ENCODE peak calls at places on chromosomes 3 and 15, in ten cellular contexts. One of them, this sample, is unnamed.

GRCh38 chr15:48834756-48835155 is 23.9 kb upstream of the CEP152 start:
- DNase-seq in fibroblast of lung: no peak
- DNase-seq in sigmoid colon: no peak
- DNase-seq in ovary: no peak
- DNase-seq in mammary epithelial cell: no peak
- DNase-seq in hepatocyte: no peak
- DNase-seq in HCT116: no peak
- DNase-seq in uterus: no peak
- DNase-seq in astrocyte: no peak
- DNase-seq in CD8-positive, alpha-beta memory T cell: no peak
- DNase-seq in this sample: no peak

GRCh38 chr3:126659915-126660886 is 5.3 kb upstream of the TXNRD3 start:
- DNase-seq in fibroblast of lung: no peak
- DNase-seq in sigmoid colon: peak; percentile 38
- DNase-seq in ovary: no peak
- DNase-seq in mammary epithelial cell: peak; percentile 6
- DNase-seq in hepatocyte: peak; percentile 35
- DNase-seq in HCT116: no peak
- DNase-seq in uterus: no peak
- DNase-seq in astrocyte: no peak
- DNase-seq in CD8-positive, alpha-beta memory T cell: no peak
- DNase-seq in this sample: no peak

GRCh38 chr3:172520332-172520831 is 2.8 kb downstream of the TNFSF10 start:
- DNase-seq in fibroblast of lung: peak; percentile 66
- DNase-seq in sigmoid colon: no peak
- DNase-seq in ovary: no peak
- DNase-seq in mammary epithelial cell: peak; percentile 91
- DNase-seq in hepatocyte: no peak
- DNase-seq in HCT116: no peak
- DNase-seq in uterus: no peak
- DNase-seq in astrocyte: peak; percentile 99
- DNase-seq in CD8-positive, alpha-beta memory T cell: no peak
- DNase-seq in this sample: no peak

GRCh38 chr15:89112341-89112971 is 24.2 kb downstream of the ABHD2 start:
- DNase-seq in fibroblast of lung: peak; percentile 49
- DNase-seq in sigmoid colon: peak; percentile 65
- DNase-seq in ovary: no peak
- DNase-seq in mammary epithelial cell: no peak
- DNase-seq in hepatocyte: peak; percentile 71
- DNase-seq in HCT116: peak; percentile 72
- DNase-seq in uterus: no peak
- DNase-seq in astrocyte: peak; percentile 78
- DNase-seq in CD8-positive, alpha-beta memory T cell: no peak
- DNase-seq in this sample: no peak

GRCh38 chr3:128133273-128133883 is 9.8 kb upstream of the RUVBL1 start:
- DNase-seq in fibroblast of lung: peak; percentile 75
- DNase-seq in sigmoid colon: no peak
- DNase-seq in ovary: no peak
- DNase-seq in mammary epithelial cell: peak; percentile 39
- DNase-seq in hepatocyte: peak; percentile 40
- DNase-seq in HCT116: peak; percentile 36
- DNase-seq in uterus: no peak
- DNase-seq in astrocyte: peak; percentile 34
- DNase-seq in CD8-positive, alpha-beta memory T cell: peak; percentile 46
- DNase-seq in this sample: no peak

GRCh38 chr3:10933958-10934481 is 58.5 kb upstream of the SLC6A1 start:
- DNase-seq in fibroblast of lung: peak; percentile 15
- DNase-seq in sigmoid colon: peak; percentile 58
- DNase-seq in ovary: no peak
- DNase-seq in mammary epithelial cell: peak; percentile 67
- DNase-seq in hepatocyte: no peak
- DNase-seq in HCT116: no peak
- DNase-seq in uterus: no peak
- DNase-seq in astrocyte: peak; percentile 68
- DNase-seq in CD8-positive, alpha-beta memory T cell: no peak
- DNase-seq in this sample: peak; percentile 61

GRCh38 chr3:172102123-172102882 is 62.9 kb downstream of the FNDC3B start:
- DNase-seq in fibroblast of lung: no peak
- DNase-seq in sigmoid colon: no peak
- DNase-seq in ovary: no peak
- DNase-seq in mammary epithelial cell: no peak
- DNase-seq in hepatocyte: no peak
- DNase-seq in HCT116: no peak
- DNase-seq in uterus: no peak
- DNase-seq in astrocyte: no peak
- DNase-seq in CD8-positive, alpha-beta memory T cell: peak; percentile 11
- DNase-seq in this sample: no peak

GRCh38 chr3:119831941-119832371 is 50.1 kb downstream of the NR1I2 start:
- DNase-seq in fibroblast of lung: no peak
- DNase-seq in sigmoid colon: no peak
- DNase-seq in ovary: no peak
- DNase-seq in mammary epithelial cell: peak; percentile 39
- DNase-seq in hepatocyte: no peak
- DNase-seq in HCT116: no peak
- DNase-seq in uterus: no peak
- DNase-seq in astrocyte: peak; percentile 84
- DNase-seq in CD8-positive, alpha-beta memory T cell: no peak
- DNase-seq in this sample: no peak

GRCh38 chr3:192212979-192213378 is 514.4 kb downstream of the FGF12 start:
- DNase-seq in fibroblast of lung: no peak
- DNase-seq in sigmoid colon: no peak
- DNase-seq in ovary: no peak
- DNase-seq in mammary epithelial cell: no peak
- DNase-seq in hepatocyte: no peak
- DNase-seq in HCT116: no peak
- DNase-seq in uterus: no peak
- DNase-seq in astrocyte: no peak
- DNase-seq in CD8-positive, alpha-beta memory T cell: no peak
- DNase-seq in this sample: no peak
- H3K27ac ChIP-seq in fibroblast of lung: no peak overlapping the region
- H3K27ac ChIP-seq in sigmoid colon: no peak overlapping the region
- H3K27ac ChIP-seq in ovary: no peak overlapping the region
- H3K27ac ChIP-seq in mammary epithelial cell: no peak overlapping the region
- H3K27ac ChIP-seq in hepatocyte: no peak overlapping the region
- H3K27ac ChIP-seq in HCT116: no peak overlapping the region
- H3K27ac ChIP-seq in uterus: no peak overlapping the region
- H3K27ac ChIP-seq in astrocyte: no peak overlapping the region
- H3K27ac ChIP-seq in CD8-positive, alpha-beta memory T cell: no peak overlapping the region
- H3K27ac ChIP-seq in this sample: no peak overlapping the region

GRCh38 chr3:57093489-57093888 is 33.0 kb downstream of the SPATA12 start:
- DNase-seq in fibroblast of lung: no peak
- DNase-seq in sigmoid colon: no peak
- DNase-seq in ovary: no peak
- DNase-seq in mammary epithelial cell: no peak
- DNase-seq in hepatocyte: no peak
- DNase-seq in HCT116: no peak
- DNase-seq in uterus: no peak
- DNase-seq in astrocyte: no peak
- DNase-seq in CD8-positive, alpha-beta memory T cell: no peak
- DNase-seq in this sample: no peak

GRCh38 chr3:57095361-57095760 is 34.9 kb downstream of the SPATA12 start:
- DNase-seq in fibroblast of lung: no peak
- DNase-seq in sigmoid colon: no peak
- DNase-seq in ovary: no peak
- DNase-seq in mammary epithelial cell: no peak
- DNase-seq in hepatocyte: no peak
- DNase-seq in HCT116: no peak
- DNase-seq in uterus: no peak
- DNase-seq in astrocyte: no peak
- DNase-seq in CD8-positive, alpha-beta memory T cell: no peak
- DNase-seq in this sample: no peak

GRCh38 chr3:57091874-57092273 is 31.4 kb downstream of the SPATA12 start:
- DNase-seq in fibroblast of lung: no peak
- DNase-seq in sigmoid colon: no peak
- DNase-seq in ovary: no peak
- DNase-seq in mammary epithelial cell: no peak
- DNase-seq in hepatocyte: no peak
- DNase-seq in HCT116: no peak
- DNase-seq in uterus: no peak
- DNase-seq in astrocyte: no peak
- DNase-seq in CD8-positive, alpha-beta memory T cell: no peak
- DNase-seq in this sample: no peak

GRCh38 chr3:57094011-57094535 is 33.6 kb downstream of the SPATA12 start:
- DNase-seq in fibroblast of lung: no peak
- DNase-seq in sigmoid colon: no peak
- DNase-seq in ovary: no peak
- DNase-seq in mammary epithelial cell: no peak
- DNase-seq in hepatocyte: no peak
- DNase-seq in HCT116: no peak
- DNase-seq in uterus: no peak
- DNase-seq in astrocyte: no peak
- DNase-seq in CD8-positive, alpha-beta memory T cell: no peak
- DNase-seq in this sample: no peak

DNA sequence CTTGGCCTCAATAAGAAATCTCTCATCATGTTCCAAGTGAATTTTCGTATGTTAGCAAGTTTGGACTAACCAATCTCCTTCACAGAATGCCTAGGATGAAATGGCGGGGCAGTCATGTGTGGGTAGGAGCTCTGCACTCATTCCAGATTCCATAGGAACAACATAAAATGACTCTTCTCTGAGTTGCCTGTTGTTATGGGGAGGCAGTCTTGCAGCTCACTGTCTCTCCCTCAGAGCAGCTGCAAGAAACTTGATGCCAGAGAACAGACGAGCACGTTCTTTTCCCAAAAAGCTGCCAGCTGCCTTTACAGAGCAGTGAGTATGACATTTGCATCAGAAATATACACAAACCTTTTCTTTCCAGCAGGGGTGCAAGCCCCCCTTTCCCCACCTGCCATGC is 34.1 kb downstream of the SPATA12 start:
- DNase-seq in fibroblast of lung: peak; percentile 72
- DNase-seq in sigmoid colon: no peak
- DNase-seq in ovary: no peak
- DNase-seq in mammary epithelial cell: no peak
- DNase-seq in hepatocyte: no peak
- DNase-seq in HCT116: no peak
- DNase-seq in uterus: no peak
- DNase-seq in astrocyte: no peak
- DNase-seq in CD8-positive, alpha-beta memory T cell: no peak
- DNase-seq in this sample: no peak
- H3K4me3 ChIP-seq in fibroblast of lung: no peak overlapping the region
- H3K4me3 ChIP-seq in sigmoid colon: no peak overlapping the region
- H3K4me3 ChIP-seq in ovary: no peak overlapping the region
- H3K4me3 ChIP-seq in mammary epithelial cell: no peak overlapping the region
- H3K4me3 ChIP-seq in hepatocyte: no peak overlapping the region
- H3K4me3 ChIP-seq in HCT116: no peak overlapping the region
- H3K4me3 ChIP-seq in uterus: no peak overlapping the region
- H3K4me3 ChIP-seq in astrocyte: no peak overlapping the region
- H3K4me3 ChIP-seq in CD8-positive, alpha-beta memory T cell: no peak overlapping the region
- H3K4me3 ChIP-seq in this sample: no peak overlapping the region

GRCh38 chr3:112642912-112643506 is 2.1 kb upstream of the CCDC80 start:
- DNase-seq in fibroblast of lung: peak; percentile 93
- DNase-seq in sigmoid colon: peak; percentile 93
- DNase-seq in ovary: peak; percentile 91
- DNase-seq in mammary epithelial cell: peak; percentile 79
- DNase-seq in hepatocyte: peak; percentile 91
- DNase-seq in HCT116: peak; percentile 77
- DNase-seq in uterus: peak; percentile 92
- DNase-seq in astrocyte: peak; percentile 78
- DNase-seq in CD8-positive, alpha-beta memory T cell: peak; percentile 65
- DNase-seq in this sample: peak; percentile 78

GRCh38 chr3:112640333-112640863 is 545 bp downstream of the CCDC80 start:
- DNase-seq in fibroblast of lung: peak; percentile 93
- DNase-seq in sigmoid colon: peak; percentile 75
- DNase-seq in ovary: peak; percentile 55
- DNase-seq in mammary epithelial cell: no peak
- DNase-seq in hepatocyte: peak; percentile 54
- DNase-seq in HCT116: no peak
- DNase-seq in uterus: peak; percentile 59
- DNase-seq in astrocyte: peak; percentile 85
- DNase-seq in CD8-positive, alpha-beta memory T cell: no peak
- DNase-seq in this sample: no peak

GRCh38 chr3:112639451-112640332 is 1.3 kb downstream of the CCDC80 start:
- DNase-seq in fibroblast of lung: no peak
- DNase-seq in sigmoid colon: peak; percentile 76
- DNase-seq in ovary: peak; percentile 33
- DNase-seq in mammary epithelial cell: no peak
- DNase-seq in hepatocyte: no peak
- DNase-seq in HCT116: no peak
- DNase-seq in uterus: peak; percentile 42
- DNase-seq in astrocyte: no peak
- DNase-seq in CD8-positive, alpha-beta memory T cell: no peak
- DNase-seq in this sample: no peak

GRCh38 chr3:112643621-112644236 is 2.8 kb upstream of the CCDC80 start:
- DNase-seq in fibroblast of lung: no peak
- DNase-seq in sigmoid colon: no peak
- DNase-seq in ovary: no peak
- DNase-seq in mammary epithelial cell: no peak
- DNase-seq in hepatocyte: no peak
- DNase-seq in HCT116: no peak
- DNase-seq in uterus: no peak
- DNase-seq in astrocyte: no peak
- DNase-seq in CD8-positive, alpha-beta memory T cell: no peak
- DNase-seq in this sample: no peak

DNA sequence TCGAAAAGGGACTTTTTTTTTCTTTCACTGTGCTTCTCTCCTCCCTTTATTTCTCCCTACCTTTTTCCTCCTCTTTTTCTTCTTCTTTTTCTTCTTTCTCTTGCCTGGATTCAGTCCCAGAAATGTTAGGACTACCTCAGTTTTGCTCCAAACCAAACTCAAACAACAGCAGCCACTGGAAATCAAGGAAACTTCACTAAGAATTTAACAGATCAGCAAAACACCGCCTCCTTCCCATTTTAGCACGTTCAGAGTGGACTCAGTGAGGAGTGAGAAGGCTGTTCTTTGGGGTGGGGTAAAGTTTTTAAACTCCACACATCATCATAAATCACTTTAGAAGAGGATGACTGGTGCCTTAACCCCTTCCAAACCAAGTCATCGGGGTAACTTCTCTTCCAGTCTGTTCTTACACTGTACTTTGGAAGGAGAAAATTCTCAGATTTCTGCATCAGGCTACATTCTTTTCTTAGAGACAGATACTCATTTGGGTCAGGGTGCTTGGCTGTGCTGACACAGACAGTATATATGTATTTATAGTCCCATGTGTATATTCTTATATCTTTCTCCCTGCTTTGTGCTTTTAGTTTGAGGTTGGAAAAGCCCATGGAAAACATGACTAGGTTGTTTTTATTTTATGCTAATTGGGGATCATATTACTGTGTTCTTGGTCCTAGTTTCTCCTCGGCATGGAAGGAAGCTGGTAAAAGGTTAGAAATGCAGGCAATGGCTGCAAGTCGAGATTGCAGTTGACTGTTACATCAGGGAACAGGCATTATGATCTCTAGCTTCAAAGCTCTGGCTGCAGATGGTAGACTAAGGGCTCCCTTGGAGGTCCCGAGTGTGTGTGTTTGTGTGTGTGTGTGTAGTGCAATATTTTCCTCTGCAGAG is at the start of gene CCDC80:
- DNase-seq in fibroblast of lung: peak; percentile 98
- DNase-seq in sigmoid colon: peak; percentile 71
- DNase-seq in ovary: peak; percentile 53
- DNase-seq in mammary epithelial cell: peak; percentile 97
- DNase-seq in hepatocyte: peak; percentile 63
- DNase-seq in HCT116: peak; percentile 59
- DNase-seq in uterus: peak; percentile 63
- DNase-seq in astrocyte: peak; percentile 96
- DNase-seq in CD8-positive, alpha-beta memory T cell: no peak
- DNase-seq in this sample: no peak
- H3K27ac ChIP-seq in fibroblast of lung: peak within 1 kb of the TSS; percentile 97
- H3K27ac ChIP-seq in sigmoid colon: peak within 1 kb of the TSS; percentile 83
- H3K27ac ChIP-seq in ovary: peak within 1 kb of the TSS; percentile 76
- H3K27ac ChIP-seq in mammary epithelial cell: peak within 1 kb of the TSS; percentile 87
- H3K27ac ChIP-seq in hepatocyte: peak within 1 kb of the TSS; percentile 88
- H3K27ac ChIP-seq in HCT116: no peak within 1 kb of the TSS
- H3K27ac ChIP-seq in uterus: peak within 1 kb of the TSS; percentile 86
- H3K27ac ChIP-seq in astrocyte: peak within 1 kb of the TSS; percentile 95
- H3K27ac ChIP-seq in CD8-positive, alpha-beta memory T cell: no peak within 1 kb of the TSS
- H3K27ac ChIP-seq in this sample: peak within 1 kb of the TSS; percentile 65

GRCh38 chr15:56758770-56759449 is 25.6 kb upstream of the ZNF280D start:
- DNase-seq in fibroblast of lung: peak; percentile 48
- DNase-seq in sigmoid colon: no peak
- DNase-seq in ovary: no peak
- DNase-seq in mammary epithelial cell: peak; percentile 66
- DNase-seq in hepatocyte: no peak
- DNase-seq in HCT116: no peak
- DNase-seq in uterus: no peak
- DNase-seq in astrocyte: peak; percentile 89
- DNase-seq in CD8-positive, alpha-beta memory T cell: no peak
- DNase-seq in this sample: no peak

GRCh38 chr15:56760186-56760585 is 26.9 kb upstream of the ZNF280D start:
- DNase-seq in fibroblast of lung: peak; percentile 16
- DNase-seq in sigmoid colon: no peak
- DNase-seq in ovary: no peak
- DNase-seq in mammary epithelial cell: peak; percentile 28
- DNase-seq in hepatocyte: peak; percentile 39
- DNase-seq in HCT116: no peak
- DNase-seq in uterus: no peak
- DNase-seq in astrocyte: peak; percentile 48
- DNase-seq in CD8-positive, alpha-beta memory T cell: no peak
- DNase-seq in this sample: no peak

GRCh38 chr15:56763082-56763481 is 29.8 kb upstream of the ZNF280D start:
- DNase-seq in fibroblast of lung: no peak
- DNase-seq in sigmoid colon: no peak
- DNase-seq in ovary: no peak
- DNase-seq in mammary epithelial cell: no peak
- DNase-seq in hepatocyte: no peak
- DNase-seq in HCT116: no peak
- DNase-seq in uterus: no peak
- DNase-seq in astrocyte: no peak
- DNase-seq in CD8-positive, alpha-beta memory T cell: no peak
- DNase-seq in this sample: no peak

GRCh38 chr15:56757884-56758283 is 24.6 kb upstream of the ZNF280D start:
- DNase-seq in fibroblast of lung: no peak
- DNase-seq in sigmoid colon: no peak
- DNase-seq in ovary: no peak
- DNase-seq in mammary epithelial cell: no peak
- DNase-seq in hepatocyte: no peak
- DNase-seq in HCT116: no peak
- DNase-seq in uterus: no peak
- DNase-seq in astrocyte: no peak
- DNase-seq in CD8-positive, alpha-beta memory T cell: no peak
- DNase-seq in this sample: no peak

DNA sequence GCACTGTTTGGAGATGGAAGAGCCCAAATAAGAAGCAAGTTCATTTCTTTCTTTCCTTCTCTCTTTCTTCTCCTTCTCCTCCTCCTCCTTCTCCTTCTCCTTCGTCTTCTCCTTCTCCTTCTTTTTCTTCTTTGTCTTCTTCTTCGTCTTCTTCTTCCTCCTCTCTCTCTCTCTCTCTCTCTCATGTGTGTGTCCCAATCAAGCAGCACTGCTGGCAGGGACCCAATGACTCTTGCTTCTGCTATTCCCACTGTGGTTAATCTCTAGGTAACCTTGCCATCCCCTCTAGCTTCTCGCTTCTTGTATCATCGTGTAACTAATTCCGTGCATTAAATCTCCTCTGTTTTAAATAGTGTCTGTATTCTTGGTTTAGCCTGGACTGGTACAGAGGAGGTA is 26.1 kb upstream of the ZNF280D start:
- DNase-seq in fibroblast of lung: peak; percentile 92
- DNase-seq in sigmoid colon: peak; percentile 77
- DNase-seq in ovary: peak; percentile 43
- DNase-seq in mammary epithelial cell: peak; percentile 91
- DNase-seq in hepatocyte: no peak
- DNase-seq in HCT116: no peak
- DNase-seq in uterus: peak; percentile 51
- DNase-seq in astrocyte: peak; percentile 98
- DNase-seq in CD8-positive, alpha-beta memory T cell: no peak
- DNase-seq in this sample: no peak
- H3K4me3 ChIP-seq in fibroblast of lung: no peak overlapping the region
- H3K4me3 ChIP-seq in sigmoid colon: no peak overlapping the region
- H3K4me3 ChIP-seq in ovary: no peak overlapping the region
- H3K4me3 ChIP-seq in mammary epithelial cell: peak overlapping the region; percentile 6
- H3K4me3 ChIP-seq in hepatocyte: no peak overlapping the region
- H3K4me3 ChIP-seq in HCT116: no peak overlapping the region
- H3K4me3 ChIP-seq in uterus: no peak overlapping the region
- H3K4me3 ChIP-seq in astrocyte: peak overlapping the region; percentile 30
- H3K4me3 ChIP-seq in CD8-positive, alpha-beta memory T cell: no peak overlapping the region
- H3K4me3 ChIP-seq in this sample: no peak overlapping the region